ENCODE peak calls at places on chromosome 6, in seven cellular contexts. U is HepG2, E is astrocyte, D is GM23248, N is trophoblast cell, C is Karpas-422, J is mammary epithelial cell. O is an unnamed sample. For H3K36me3, the result is how much of the 10 kb centered on the place peaks cover.

GRCh38 chr6:107870379-107870778 is 46.3 kb upstream of the SCML4 start:
- DNase-seq in U (no peak), E (peak), D (peak), N (no peak), C (no peak), J (peak), O (no peak)

GRCh38 chr6:27452496-27452897 is 20.4 kb downstream of the ZNF184 start:
- DNase-seq in U (no peak), E (no peak), D (peak), N (no peak), C (no peak), J (no peak), O (peak)

GRCh38 chr6:166614171-166614583 is 12.9 kb downstream of the RPS6KA2 start:
- DNase-seq in U (no peak), E (no peak), D (no peak), N (peak), C (no peak), J (no peak), O (no peak)

GRCh38 chr6:110039996-110040383 is 61.9 kb downstream of the GPR6 start:
- DNase-seq in U (no peak), E (peak), D (peak), N (no peak), C (peak), J (peak), O (peak)

GRCh38 chr6:26044140-26045045 is 42.8 kb upstream of the HFE start:
- DNase-seq in U (peak), E (no peak), D (peak), N (peak), C (no peak), J (no peak), O (no peak)

GRCh38 chr6:97947841-97948240 is 664.8 kb upstream of the MMS22L start:
- DNase-seq in U (peak), E (peak), D (peak), N (peak), C (no peak), J (peak), O (peak)

GRCh38 chr6:8065519-8065911 is 1.3 kb upstream of the BLOC1S5 start:
- DNase-seq in U (no peak), E (no peak), D (peak), N (no peak), C (no peak), J (no peak), O (no peak)

GRCh38 chr6:37877373-37878149 is 58.0 kb downstream of the ZFAND3 start:
- DNase-seq in U (no peak), E (no peak), D (peak), N (no peak), C (no peak), J (no peak), O (no peak)

GRCh38 chr6:108995296-108995695 is 99.3 kb downstream of the SESN1 start:
- DNase-seq in U (no peak), E (no peak), D (no peak), N (peak), C (no peak), J (no peak), O (no peak)

GRCh38 chr6:13794184-13794583 is 20.2 kb downstream of the MCUR1 start:
- DNase-seq in U (no peak), E (peak), D (peak), N (no peak), C (no peak), J (peak), O (peak)

GRCh38 chr6:127118505-127119360 is at the start of gene RSPO3:
- DNase-seq in U (no peak), E (no peak), D (peak), N (no peak), C (no peak), J (peak), O (peak)

GRCh38 chr6:145147559-145147958 is 587.8 kb downstream of the EPM2A start:
- DNase-seq in U (no peak), E (peak), D (peak), N (no peak), C (no peak), J (peak), O (no peak)

GRCh38 chr6:137904822-137905617 is 38.0 kb downstream of the TNFAIP3 start:
- DNase-seq in U (no peak), E (peak), D (peak), N (no peak), C (no peak), J (no peak), O (no peak)

GRCh38 chr6:6626227-6626626 is 37.7 kb downstream of the LY86 start:
- DNase-seq in U (no peak), E (no peak), D (no peak), N (no peak), C (no peak), J (no peak), O (no peak)

GRCh38 chr6:56279346-56280080 is 32.1 kb upstream of the COL21A1 start:
- DNase-seq in U (peak), E (peak), D (no peak), N (peak), C (no peak), J (peak), O (peak)

GRCh38 chr6:89002523-89002922 is 39.1 kb upstream of the RNGTT start:
- DNase-seq in U (no peak), E (no peak), D (no peak), N (no peak), C (no peak), J (no peak), O (no peak)

GRCh38 chr6:106372838-106373501 is 12.5 kb downstream of the CRYBG1 start:
- DNase-seq in U (no peak), E (no peak), D (no peak), N (no peak), C (no peak), J (peak), O (peak)

GRCh38 chr6:85490516-85491248 is 40.8 kb downstream of the NT5E start:
- DNase-seq in U (no peak), E (peak), D (peak), N (peak), C (no peak), J (peak), O (no peak)

GRCh38 chr6:29502597-29502996 is 14.8 kb upstream of the MAS1L start:
- DNase-seq in U (no peak), E (no peak), D (peak), N (no peak), C (no peak), J (peak), O (no peak)

GRCh38 chr6:13688692-13689196 is 22.9 kb downstream of the RANBP9 start:
- DNase-seq in U (no peak), E (no peak), D (no peak), N (no peak), C (no peak), J (no peak), O (no peak)

GRCh38 chr6:135022050-135022697 is 32.4 kb downstream of the HBS1L start:
- DNase-seq in U (no peak), E (no peak), D (no peak), N (no peak), C (no peak), J (no peak), O (no peak)

GRCh38 chr6:29946380-29946779 is 4.0 kb downstream of the HLA-A start:
- DNase-seq in U (no peak), E (no peak), D (no peak), N (no peak), C (no peak), J (no peak), O (no peak)

GRCh38 chr6:75632247-75632646 is 30.6 kb downstream of the SENP6 start:
- DNase-seq in U (no peak), E (no peak), D (peak), N (no peak), C (no peak), J (no peak), O (no peak)

GRCh38 chr6:90178294-90178678 is 118.4 kb downstream of the BACH2 start:
- DNase-seq in U (no peak), E (no peak), D (no peak), N (no peak), C (no peak), J (no peak), O (no peak)

GRCh38 chr6:130754786-130755367 is 72.3 kb upstream of the SMLR1 start:
- DNase-seq in U (no peak), E (no peak), D (no peak), N (no peak), C (no peak), J (no peak), O (no peak)

GRCh38 chr6:144123836-144124235 is 26.5 kb upstream of the STX11 start:
- DNase-seq in U (no peak), E (no peak), D (no peak), N (no peak), C (no peak), J (no peak), O (no peak)

GRCh38 chr6:6591778-6592388 is 3.4 kb downstream of the LY86 start:
- DNase-seq in U (no peak), E (no peak), D (no peak), N (peak), C (peak), J (no peak), O (no peak)

GRCh38 chr6:167858086-167858591 is 31.4 kb downstream of the AFDN start:
- DNase-seq in U (no peak), E (peak), D (peak), N (no peak), C (no peak), J (no peak), O (no peak)

GRCh38 chr6:15131234-15132195 is 114.4 kb upstream of the JARID2 start:
- DNase-seq in U (no peak), E (peak), D (no peak), N (no peak), C (no peak), J (no peak), O (no peak)

GRCh38 chr6:170068496-170068895 is 222.4 kb downstream of the DLL1 start:
- DNase-seq in U (no peak), E (no peak), D (no peak), N (no peak), C (no peak), J (no peak), O (no peak)

GRCh38 chr6:118931436-118931835 is 3.5 kb downstream of the MCM9 start:
- DNase-seq in U (no peak), E (peak), D (no peak), N (no peak), C (no peak), J (peak), O (no peak)

GRCh38 chr6:169590376-169590939 is 111.4 kb downstream of the WDR27 start:
- DNase-seq in U (no peak), E (no peak), D (no peak), N (no peak), C (no peak), J (no peak), O (no peak)

GRCh38 chr6:114315841-114316595 is 26.8 kb downstream of the HS3ST5 start:
- DNase-seq in U (no peak), E (no peak), D (no peak), N (no peak), C (no peak), J (no peak), O (no peak)

GRCh38 chr6:169172435-169172834 is 81.2 kb downstream of the THBS2 start:
- DNase-seq in U (no peak), E (peak), D (peak), N (peak), C (no peak), J (peak), O (no peak)

GRCh38 chr6:132023490-132023889 is 72.3 kb upstream of the CCN2 start:
- DNase-seq in U (peak), E (peak), D (no peak), N (no peak), C (no peak), J (no peak), O (peak)

GRCh38 chr6:54717849-54718455 is 128.6 kb upstream of the FAM83B start:
- DNase-seq in U (peak), E (peak), D (peak), N (peak), C (peak), J (peak), O (peak)

GRCh38 chr6:82957171-82957894 is 108.3 kb downstream of the UBE3D start:
- DNase-seq in U (no peak), E (peak), D (peak), N (peak), C (no peak), J (no peak), O (peak)

GRCh38 chr6:42940493-42941045 is 11.3 kb downstream of the CNPY3 start:
- DNase-seq in U (no peak), E (no peak), D (no peak), N (no peak), C (no peak), J (no peak), O (no peak)

DNA sequence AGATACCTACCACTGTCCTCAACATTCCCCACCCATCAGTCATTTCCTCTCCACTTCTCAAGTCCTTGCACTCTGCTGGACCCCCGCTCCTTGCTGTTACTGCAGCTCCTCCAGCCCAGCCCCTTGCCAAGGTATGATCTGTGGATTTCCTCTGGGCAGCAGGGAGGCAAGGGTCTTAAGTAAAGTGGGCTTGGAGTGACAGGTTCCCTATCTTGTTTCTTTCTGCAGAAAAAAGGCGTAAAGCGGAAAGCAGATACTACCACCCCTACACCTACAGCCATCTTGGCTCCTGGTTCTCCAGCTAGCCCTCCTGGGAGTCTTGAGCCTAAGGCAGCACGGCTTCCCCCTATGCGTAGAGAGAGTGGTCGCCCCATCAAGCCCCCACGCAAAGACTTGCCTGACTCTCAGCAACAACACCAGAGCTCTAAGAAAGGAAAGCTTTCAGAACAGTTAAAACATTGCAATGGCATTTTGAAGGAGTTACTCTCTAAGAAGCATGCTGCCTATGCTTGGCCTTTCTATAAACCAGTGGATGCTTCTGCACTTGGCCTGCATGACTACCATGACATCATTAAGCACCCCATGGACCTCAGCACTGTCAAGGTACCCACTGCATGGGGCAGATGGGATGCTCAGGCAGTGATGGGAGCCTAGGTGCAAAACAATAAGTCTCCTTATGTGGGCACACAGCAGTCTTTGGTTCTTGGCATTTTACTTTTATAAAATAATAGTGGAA is 8.1 kb downstream of the BRD2 start:
- DNase-seq in U (no peak), E (no peak), D (no peak), N (no peak), C (no peak), J (no peak), O (no peak)
- H3K36me3 ChIP-seq in U (half or more), E (half or more), D (half or more), N (half or more), C (half or more), J (half or more), O (half or more)

GRCh38 chr6:153947817-153948447 is 91.1 kb upstream of the OPRM1 start:
- DNase-seq in U (peak), E (no peak), D (peak), N (peak), C (peak), J (peak), O (peak)
- H3K9ac ChIP-seq in U (no peak), E (no peak), D (no peak), N (no peak), C (no peak), J (no peak), O (no peak)

GRCh38 chr6:1871936-1872335 is 262.2 kb downstream of the FOXC1 start:
- DNase-seq in U (no peak), E (no peak), D (peak), N (no peak), C (no peak), J (no peak), O (peak)

GRCh38 chr6:1870902-1871301 is 261.2 kb downstream of the FOXC1 start:
- DNase-seq in U (no peak), E (no peak), D (no peak), N (no peak), C (no peak), J (no peak), O (peak)

GRCh38 chr6:1873781-1874180 is 264.1 kb downstream of the FOXC1 start:
- DNase-seq in U (no peak), E (no peak), D (no peak), N (no peak), C (peak), J (no peak), O (no peak)

GRCh38 chr6:1870267-1870666 is 260.6 kb downstream of the FOXC1 start:
- DNase-seq in U (no peak), E (no peak), D (no peak), N (no peak), C (no peak), J (no peak), O (no peak)

DNA sequence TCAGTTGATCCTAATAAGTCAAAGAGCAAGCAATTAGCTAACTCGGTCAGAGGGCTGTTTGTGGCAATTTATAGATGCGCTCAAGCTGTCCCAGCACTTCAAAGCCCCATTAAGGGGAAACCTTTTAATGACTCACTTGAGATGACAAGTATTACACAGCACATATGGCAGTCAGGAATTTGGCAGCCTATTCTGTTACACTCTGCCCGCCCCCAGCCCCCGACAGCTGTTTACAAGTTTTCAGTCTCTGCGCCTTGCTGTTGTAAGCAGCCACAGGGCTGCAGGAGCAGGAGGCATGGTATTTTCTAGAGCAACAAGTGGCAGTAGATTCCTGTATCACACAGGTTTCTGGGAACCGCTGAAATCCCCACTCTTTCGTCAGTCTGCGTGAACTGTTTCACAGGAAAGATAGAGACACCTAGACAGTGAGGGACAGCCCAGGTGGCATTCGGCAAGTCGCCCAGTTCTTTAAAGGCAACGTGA is 263.0 kb downstream of the FOXC1 start:
- DNase-seq in U (no peak), E (peak), D (peak), N (no peak), C (no peak), J (no peak), O (peak)
- H3K4me3 ChIP-seq in U (no peak), E (no peak), D (no peak), N (no peak), C (no peak), J (no peak), O (no peak)

GRCh38 chr6:129498556-129498940 is 211.4 kb downstream of the ARHGAP18 start:
- DNase-seq in U (no peak), E (peak), D (peak), N (no peak), C (no peak), J (peak), O (no peak)
- H3K36me3 ChIP-seq in U (under half), E (under half), D (under half), N (under half), C (under half), J (under half), O (under half)

DNA sequence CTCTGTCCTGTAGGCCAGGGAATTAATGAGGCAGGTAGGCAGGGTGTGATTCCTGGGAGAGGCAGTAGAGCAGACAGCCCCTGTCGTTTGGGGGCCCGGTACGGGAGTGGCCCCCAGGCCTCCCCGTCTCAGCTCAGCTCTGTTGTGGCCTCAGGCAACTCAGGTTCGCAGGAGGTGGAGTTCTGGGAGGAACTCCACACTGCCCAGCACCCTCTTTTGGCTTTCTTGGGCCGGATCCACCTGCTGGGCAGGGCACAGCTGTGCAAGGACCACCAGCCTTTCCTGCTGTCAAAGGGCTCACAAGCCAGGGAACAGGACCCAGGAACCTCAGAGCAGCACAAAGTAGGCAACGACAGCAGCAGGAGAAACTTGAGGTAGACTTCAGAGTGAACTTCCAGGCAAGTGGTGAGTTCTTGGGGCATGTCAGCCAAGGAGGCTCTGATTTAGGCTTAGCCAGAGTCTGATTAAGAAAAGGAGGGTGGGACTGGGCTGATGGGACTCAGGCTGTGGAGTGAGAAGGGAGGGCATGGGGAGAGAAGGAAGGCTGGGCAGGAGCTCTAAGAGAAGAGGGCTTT is 36.9 kb downstream of the RAB44 start:
- DNase-seq in U (no peak), E (no peak), D (no peak), N (no peak), C (no peak), J (no peak), O (no peak)
- H3K9ac ChIP-seq in U (no peak), E (peak), D (peak), N (no peak), C (no peak), J (no peak), O (no peak)